ENCODE peak calls at places on chromosomes 4 and X, in five cellular contexts. I is neural progenitor cell, D is NCI-H1930, K is BJ, N is G401. W is an unnamed sample.

GRCh38 chrX:82029571-82030218 is 827.8 kb downstream of the SH3BGRL start:
- DNase-seq in N (no peak), I (no peak), K (no peak), D (no peak), W (no peak)

GRCh38 chr4:185657191-185657590 is 121.9 kb upstream of the PDLIM3 start:
- DNase-seq in N (peak; percentile 25), D (no peak), K (no peak), I (peak; percentile 64), W (no peak)

GRCh38 chr4:4267981-4268380 is 20.0 kb upstream of the TMEM128 start:
- DNase-seq in K (no peak), I (no peak), N (no peak), D (no peak), W (no peak)

GRCh38 chr4:113881256-113881655 is 98.2 kb downstream of the ARSJ start:
- DNase-seq in K (no peak), D (no peak), N (no peak), I (no peak), W (peak; percentile 35)

GRCh38 chrX:148784859-148785655 is 284.6 kb downstream of the AFF2 start:
- DNase-seq in I (peak; percentile 21), D (peak; percentile 4), N (no peak), K (no peak), W (no peak)

GRCh38 chr4:1603413-1604135 is 80.5 kb downstream of the FAM53A start:
- DNase-seq in D (no peak), K (no peak), I (no peak), N (no peak), W (no peak)

GRCh38 chrX:40132751-40133150 is 35.0 kb upstream of the BCOR start:
- DNase-seq in D (no peak), N (no peak), I (no peak), K (no peak), W (peak; percentile 83)

GRCh38 chr4:143178923-143179322 is 5.8 kb upstream of the USP38 start:
- DNase-seq in N (no peak), D (no peak), K (no peak), I (no peak), W (no peak)

GRCh38 chrX:15298201-15298600 is 17.2 kb downstream of the ASB11 start:
- DNase-seq in I (no peak), K (no peak), N (no peak), D (no peak), W (no peak)

GRCh38 chrX:18617351-18617750 is 54.6 kb downstream of the RS1 start:
- DNase-seq in I (peak; percentile 6), K (no peak), N (no peak), D (no peak), W (peak; percentile 77)

GRCh38 chr4:16530688-16531635 is 304.7 kb upstream of the TAPT1 start:
- DNase-seq in D (no peak), K (no peak), I (no peak), N (no peak), W (peak; percentile 81)

GRCh38 chr4:8478801-8479744 is 38.5 kb downstream of the TRMT44 start:
- DNase-seq in D (no peak), I (peak; percentile 42), N (no peak), K (no peak), W (no peak)

GRCh38 chrX:150692837-150693781 is at the start of gene MTMR1:
- DNase-seq in D (peak; percentile 34), I (peak; percentile 68), K (no peak), N (peak; percentile 25), W (no peak)

GRCh38 chr4:74365761-74366160 is 816 bp downstream of the EREG start:
- DNase-seq in N (no peak), K (no peak), D (no peak), I (peak; percentile 38), W (peak; percentile 5)

GRCh38 chr4:182141623-182142022 is 101.6 kb upstream of the TENM3 start:
- DNase-seq in N (no peak), I (no peak), D (no peak), K (no peak), W (no peak)

GRCh38 chr4:148261861-148262260 is 180.4 kb downstream of the NR3C2 start:
- DNase-seq in I (no peak), K (peak; percentile 1), D (no peak), N (no peak), W (peak; percentile 6)

GRCh38 chr4:187204389-187204920 is 480.8 kb upstream of the FAT1 start:
- DNase-seq in N (peak; percentile 17), I (no peak), D (no peak), K (no peak), W (no peak)

GRCh38 chrX:645024-645376 is 14.4 kb downstream of the SHOX start:
- DNase-seq in K (no peak), D (no peak), N (no peak), I (peak; percentile 53), W (no peak)

GRCh38 chr4:125368161-125368560 is 53.4 kb downstream of the FAT4 start:
- DNase-seq in I (no peak), N (no peak), D (no peak), K (no peak), W (peak; percentile 45)

GRCh38 chr4:73603854-73604584 is 16.2 kb downstream of the RASSF6 start:
- DNase-seq in K (no peak), I (no peak), D (no peak), N (no peak), W (no peak)

GRCh38 chr4:185662030-185662778 is 126.9 kb upstream of the PDLIM3 start:
- DNase-seq in D (no peak), N (no peak), I (no peak), K (no peak), W (no peak)

GRCh38 chrX:54415534-54416350 is 24.5 kb upstream of the TSR2 start:
- DNase-seq in D (no peak), K (no peak), N (no peak), I (peak; percentile 51), W (peak; percentile 36)

GRCh38 chr4:105158837-105159236 is 12.2 kb downstream of the TET2 start:
- DNase-seq in D (no peak), K (no peak), N (no peak), I (peak; percentile 50), W (peak; percentile 33)

GRCh38 chr4:179605196-179605595 is 2163.0 kb upstream of the AGA start:
- DNase-seq in K (no peak), N (no peak), D (no peak), I (no peak), W (peak; percentile 86)

GRCh38 chr4:93832097-93832496 is 3.5 kb downstream of the ATOH1 start:
- DNase-seq in K (no peak), N (no peak), D (no peak), I (peak; percentile 54), W (no peak)

GRCh38 chr4:81724925-81725329 is 253.2 kb upstream of the RASGEF1B start:
- DNase-seq in N (no peak), K (no peak), D (peak; percentile 74), I (peak; percentile 15), W (no peak)

GRCh38 chr4:11230888-11231287 is 197.8 kb downstream of the HS3ST1 start:
- DNase-seq in K (no peak), D (no peak), N (no peak), I (peak; percentile 46), W (no peak)

GRCh38 chrX:41333744-41333993 is 293 bp upstream of the DDX3X start:
- DNase-seq in K (no peak), N (no peak), I (peak; percentile 90), D (peak; percentile 84), W (peak; percentile 80)

GRCh38 chr4:184598753-184599491 is 50.3 kb downstream of the CASP3 start:
- DNase-seq in K (no peak), N (no peak), I (no peak), D (no peak), W (no peak)

GRCh38 chr4:5758741-5759140 is 47.7 kb downstream of the EVC start:
- DNase-seq in K (peak; percentile 98), N (no peak), I (no peak), D (no peak), W (peak; percentile 96)

GRCh38 chr4:143514432-143514831 is 930 bp downstream of the SMARCA5 start:
- DNase-seq in I (peak; percentile 90), N (peak; percentile 43), K (no peak), D (peak; percentile 1), W (peak; percentile 54)

GRCh38 chr4:82789377-82789776 is 9.2 kb downstream of the SCD5 start:
- DNase-seq in K (no peak), I (no peak), N (no peak), D (no peak), W (peak; percentile 12)

GRCh38 chr4:4860803-4861591 is 1.5 kb downstream of the MSX1 start:
- DNase-seq in K (no peak), D (no peak), N (no peak), I (peak; percentile 76), W (no peak)

W was measured in astrocyte.